ENCODE peak calls at places on chromosomes 4 and X, in nine cellular contexts. One of them, this sample, is unnamed.

GRCh38 chrX:118420462-118420861 is 74.6 kb downstream of the WDR44 start:
- DNase-seq in endothelial cell: no peak
- DNase-seq in fibroblast of mammary gland: peak
- DNase-seq in dorsolateral prefrontal cortex: no peak
- DNase-seq in GM20000: peak
- DNase-seq in CD4-positive, alpha-beta T cell: no peak
- DNase-seq in tibial nerve: no peak
- DNase-seq in AG09319: peak
- DNase-seq in type B pancreatic cell: no peak
- DNase-seq in this sample: no peak

GRCh38 chr4:186592450-186592849 is 37.1 kb upstream of the MTNR1A start:
- DNase-seq in endothelial cell: no peak
- DNase-seq in fibroblast of mammary gland: no peak
- DNase-seq in dorsolateral prefrontal cortex: no peak
- DNase-seq in GM20000: no peak
- DNase-seq in CD4-positive, alpha-beta T cell: no peak
- DNase-seq in tibial nerve: no peak
- DNase-seq in AG09319: no peak
- DNase-seq in type B pancreatic cell: no peak
- DNase-seq in this sample: no peak

GRCh38 chr4:114603455-114603854 is 4.8 kb downstream of the UGT8 start:
- DNase-seq in endothelial cell: no peak
- DNase-seq in fibroblast of mammary gland: no peak
- DNase-seq in dorsolateral prefrontal cortex: no peak
- DNase-seq in GM20000: peak
- DNase-seq in CD4-positive, alpha-beta T cell: no peak
- DNase-seq in tibial nerve: no peak
- DNase-seq in AG09319: no peak
- DNase-seq in type B pancreatic cell: no peak
- DNase-seq in this sample: no peak

GRCh38 chr4:15400911-15401671 is 26.7 kb upstream of the C1QTNF7 start:
- DNase-seq in endothelial cell: no peak
- DNase-seq in fibroblast of mammary gland: peak
- DNase-seq in dorsolateral prefrontal cortex: peak
- DNase-seq in GM20000: no peak
- DNase-seq in CD4-positive, alpha-beta T cell: peak
- DNase-seq in tibial nerve: peak
- DNase-seq in AG09319: peak
- DNase-seq in type B pancreatic cell: no peak
- DNase-seq in this sample: peak

GRCh38 chrX:14420876-14421275 is 108.5 kb upstream of the GLRA2 start:
- DNase-seq in endothelial cell: no peak
- DNase-seq in fibroblast of mammary gland: peak
- DNase-seq in dorsolateral prefrontal cortex: no peak
- DNase-seq in GM20000: no peak
- DNase-seq in CD4-positive, alpha-beta T cell: no peak
- DNase-seq in tibial nerve: no peak
- DNase-seq in AG09319: no peak
- DNase-seq in type B pancreatic cell: no peak
- DNase-seq in this sample: no peak

GRCh38 chrX:63919081-63919480 is 134.1 kb upstream of the ARHGEF9 start:
- DNase-seq in endothelial cell: no peak
- DNase-seq in fibroblast of mammary gland: no peak
- DNase-seq in dorsolateral prefrontal cortex: no peak
- DNase-seq in GM20000: no peak
- DNase-seq in CD4-positive, alpha-beta T cell: no peak
- DNase-seq in tibial nerve: no peak
- DNase-seq in AG09319: no peak
- DNase-seq in type B pancreatic cell: no peak
- DNase-seq in this sample: no peak

GRCh38 chrX:39843318-39843717 is 254.4 kb downstream of the BCOR start:
- DNase-seq in endothelial cell: no peak
- DNase-seq in fibroblast of mammary gland: no peak
- DNase-seq in dorsolateral prefrontal cortex: no peak
- DNase-seq in GM20000: no peak
- DNase-seq in CD4-positive, alpha-beta T cell: no peak
- DNase-seq in tibial nerve: no peak
- DNase-seq in AG09319: no peak
- DNase-seq in type B pancreatic cell: no peak
- DNase-seq in this sample: no peak

GRCh38 chr4:168124008-168124641 is 31.8 kb downstream of the ANXA10 start:
- DNase-seq in endothelial cell: no peak
- DNase-seq in fibroblast of mammary gland: peak
- DNase-seq in dorsolateral prefrontal cortex: no peak
- DNase-seq in GM20000: no peak
- DNase-seq in CD4-positive, alpha-beta T cell: no peak
- DNase-seq in tibial nerve: no peak
- DNase-seq in AG09319: no peak
- DNase-seq in type B pancreatic cell: no peak
- DNase-seq in this sample: no peak

GRCh38 chr4:98260047-98260578 is 1.1 kb upstream of the RAP1GDS1 start:
- DNase-seq in endothelial cell: no peak
- DNase-seq in fibroblast of mammary gland: peak
- DNase-seq in dorsolateral prefrontal cortex: peak
- DNase-seq in GM20000: no peak
- DNase-seq in CD4-positive, alpha-beta T cell: peak
- DNase-seq in tibial nerve: no peak
- DNase-seq in AG09319: no peak
- DNase-seq in type B pancreatic cell: no peak
- DNase-seq in this sample: peak

GRCh38 chr4:48526403-48526802 is 36.4 kb downstream of the ZAR1 start:
- DNase-seq in endothelial cell: no peak
- DNase-seq in fibroblast of mammary gland: no peak
- DNase-seq in dorsolateral prefrontal cortex: no peak
- DNase-seq in GM20000: no peak
- DNase-seq in CD4-positive, alpha-beta T cell: no peak
- DNase-seq in tibial nerve: no peak
- DNase-seq in AG09319: no peak
- DNase-seq in type B pancreatic cell: no peak
- DNase-seq in this sample: no peak

GRCh38 chr4:139736661-139737060 is 71.0 kb downstream of the MGST2 start:
- DNase-seq in endothelial cell: no peak
- DNase-seq in fibroblast of mammary gland: no peak
- DNase-seq in dorsolateral prefrontal cortex: no peak
- DNase-seq in GM20000: no peak
- DNase-seq in CD4-positive, alpha-beta T cell: no peak
- DNase-seq in tibial nerve: no peak
- DNase-seq in AG09319: no peak
- DNase-seq in type B pancreatic cell: no peak
- DNase-seq in this sample: no peak

GRCh38 chr4:186904104-186904503 is 180.4 kb upstream of the FAT1 start:
- DNase-seq in endothelial cell: no peak
- DNase-seq in fibroblast of mammary gland: peak
- DNase-seq in dorsolateral prefrontal cortex: no peak
- DNase-seq in GM20000: no peak
- DNase-seq in CD4-positive, alpha-beta T cell: no peak
- DNase-seq in tibial nerve: no peak
- DNase-seq in AG09319: peak
- DNase-seq in type B pancreatic cell: no peak
- DNase-seq in this sample: no peak

GRCh38 chr4:84938316-84938715 is 28.2 kb downstream of the WDFY3 start:
- DNase-seq in endothelial cell: no peak
- DNase-seq in fibroblast of mammary gland: peak
- DNase-seq in dorsolateral prefrontal cortex: no peak
- DNase-seq in GM20000: no peak
- DNase-seq in CD4-positive, alpha-beta T cell: no peak
- DNase-seq in tibial nerve: no peak
- DNase-seq in AG09319: peak
- DNase-seq in type B pancreatic cell: no peak
- DNase-seq in this sample: no peak

GRCh38 chr4:17309567-17310268 is 202.2 kb downstream of the QDPR start:
- DNase-seq in endothelial cell: no peak
- DNase-seq in fibroblast of mammary gland: peak
- DNase-seq in dorsolateral prefrontal cortex: no peak
- DNase-seq in GM20000: no peak
- DNase-seq in CD4-positive, alpha-beta T cell: no peak
- DNase-seq in tibial nerve: no peak
- DNase-seq in AG09319: no peak
- DNase-seq in type B pancreatic cell: no peak
- DNase-seq in this sample: no peak
- TF ChIP-seq CTCF in endothelial cell: no peak
- TF ChIP-seq CTCF in fibroblast of mammary gland: no peak
- TF ChIP-seq CTCF in dorsolateral prefrontal cortex: no peak
- TF ChIP-seq CTCF in GM20000: no peak
- TF ChIP-seq CTCF in CD4-positive, alpha-beta T cell: no peak
- TF ChIP-seq CTCF in tibial nerve: no peak
- TF ChIP-seq CTCF in AG09319: no peak
- TF ChIP-seq CTCF in type B pancreatic cell: no peak
- TF ChIP-seq CTCF in this sample: no peak

GRCh38 chr4:182931691-182932297 is 14.6 kb upstream of the DCTD start:
- DNase-seq in endothelial cell: no peak
- DNase-seq in fibroblast of mammary gland: no peak
- DNase-seq in dorsolateral prefrontal cortex: no peak
- DNase-seq in GM20000: no peak
- DNase-seq in CD4-positive, alpha-beta T cell: no peak
- DNase-seq in tibial nerve: no peak
- DNase-seq in AG09319: no peak
- DNase-seq in type B pancreatic cell: no peak
- DNase-seq in this sample: no peak
- TF ChIP-seq CTCF in endothelial cell: no peak
- TF ChIP-seq CTCF in fibroblast of mammary gland: no peak
- TF ChIP-seq CTCF in dorsolateral prefrontal cortex: no peak
- TF ChIP-seq CTCF in GM20000: no peak
- TF ChIP-seq CTCF in CD4-positive, alpha-beta T cell: no peak
- TF ChIP-seq CTCF in tibial nerve: no peak
- TF ChIP-seq CTCF in AG09319: no peak
- TF ChIP-seq CTCF in type B pancreatic cell: no peak
- TF ChIP-seq CTCF in this sample: no peak

DNA sequence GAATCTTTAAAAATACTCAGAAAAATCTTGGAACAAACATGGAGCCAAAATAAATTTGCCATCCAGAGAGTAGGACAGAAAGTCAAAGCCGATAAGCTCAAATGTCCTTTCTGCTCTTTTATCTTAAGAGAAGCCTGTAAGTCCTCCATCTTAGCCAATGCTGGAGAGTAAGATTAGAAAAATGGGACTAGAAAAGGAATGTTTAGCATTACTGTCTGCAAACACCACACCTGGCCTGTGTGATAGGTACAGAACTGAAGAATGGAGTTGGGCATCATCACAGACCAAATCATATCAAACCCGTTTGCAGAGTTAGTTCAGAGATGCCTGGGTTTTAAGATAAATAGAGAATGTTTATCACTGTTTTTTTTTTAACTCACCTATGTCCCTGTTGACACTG is 10.5 kb upstream of the SLC39A8 start:
- DNase-seq in endothelial cell: no peak
- DNase-seq in fibroblast of mammary gland: no peak
- DNase-seq in dorsolateral prefrontal cortex: no peak
- DNase-seq in GM20000: no peak
- DNase-seq in CD4-positive, alpha-beta T cell: no peak
- DNase-seq in tibial nerve: no peak
- DNase-seq in AG09319: no peak
- DNase-seq in type B pancreatic cell: no peak
- DNase-seq in this sample: no peak
- TF ChIP-seq CTCF in endothelial cell: no peak
- TF ChIP-seq CTCF in fibroblast of mammary gland: no peak
- TF ChIP-seq CTCF in dorsolateral prefrontal cortex: no peak
- TF ChIP-seq CTCF in GM20000: no peak
- TF ChIP-seq CTCF in CD4-positive, alpha-beta T cell: no peak
- TF ChIP-seq CTCF in tibial nerve: no peak
- TF ChIP-seq CTCF in AG09319: no peak
- TF ChIP-seq CTCF in type B pancreatic cell: no peak
- TF ChIP-seq CTCF in this sample: no peak

GRCh38 chrX:32780109-32780508 is 431.2 kb downstream of the DMD start:
- DNase-seq in endothelial cell: no peak
- DNase-seq in fibroblast of mammary gland: no peak
- DNase-seq in dorsolateral prefrontal cortex: no peak
- DNase-seq in GM20000: no peak
- DNase-seq in CD4-positive, alpha-beta T cell: no peak
- DNase-seq in tibial nerve: no peak
- DNase-seq in AG09319: no peak
- DNase-seq in type B pancreatic cell: no peak
- DNase-seq in this sample: no peak

GRCh38 chrX:32774966-32775365 is 436.4 kb downstream of the DMD start:
- DNase-seq in endothelial cell: no peak
- DNase-seq in fibroblast of mammary gland: no peak
- DNase-seq in dorsolateral prefrontal cortex: no peak
- DNase-seq in GM20000: no peak
- DNase-seq in CD4-positive, alpha-beta T cell: no peak
- DNase-seq in tibial nerve: no peak
- DNase-seq in AG09319: no peak
- DNase-seq in type B pancreatic cell: no peak
- DNase-seq in this sample: no peak

GRCh38 chrX:32778965-32779364 is 432.4 kb downstream of the DMD start:
- DNase-seq in endothelial cell: no peak
- DNase-seq in fibroblast of mammary gland: no peak
- DNase-seq in dorsolateral prefrontal cortex: no peak
- DNase-seq in GM20000: no peak
- DNase-seq in CD4-positive, alpha-beta T cell: no peak
- DNase-seq in tibial nerve: no peak
- DNase-seq in AG09319: no peak
- DNase-seq in type B pancreatic cell: no peak
- DNase-seq in this sample: no peak
- TF ChIP-seq CTCF in endothelial cell: no peak
- TF ChIP-seq CTCF in fibroblast of mammary gland: no peak
- TF ChIP-seq CTCF in dorsolateral prefrontal cortex: peak
- TF ChIP-seq CTCF in GM20000: no peak
- TF ChIP-seq CTCF in CD4-positive, alpha-beta T cell: no peak
- TF ChIP-seq CTCF in tibial nerve: no peak
- TF ChIP-seq CTCF in AG09319: no peak
- TF ChIP-seq CTCF in type B pancreatic cell: no peak
- TF ChIP-seq CTCF in this sample: no peak

DNA sequence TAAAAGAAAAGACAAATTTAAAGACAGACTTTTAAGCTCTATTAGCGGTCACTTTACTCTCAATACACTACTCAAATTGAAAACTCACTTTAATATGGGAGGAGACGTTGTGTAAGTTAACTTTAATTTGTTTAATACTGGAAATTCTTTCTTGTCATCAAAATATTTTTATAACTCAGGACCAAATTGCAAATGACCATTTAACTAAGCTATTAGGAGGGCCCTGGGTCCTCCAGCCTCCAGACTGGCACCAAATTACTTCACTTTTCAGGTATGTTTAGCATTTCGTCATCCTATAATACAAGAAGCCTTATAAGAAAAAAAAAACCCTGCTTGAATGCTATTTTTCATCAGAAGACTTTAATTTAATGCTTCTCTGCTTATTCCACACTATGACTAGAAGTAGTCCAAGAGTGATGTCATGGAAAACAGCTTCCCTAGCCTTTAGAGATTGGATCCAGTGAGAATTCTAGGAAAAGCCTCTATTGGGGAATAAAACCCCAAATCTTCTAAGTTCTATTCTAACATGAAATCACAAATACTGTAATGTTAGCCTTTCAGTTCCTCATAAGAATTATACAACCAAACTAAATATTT is 6.6 kb downstream of the KLHL15 start:
- DNase-seq in endothelial cell: no peak
- DNase-seq in fibroblast of mammary gland: peak
- DNase-seq in dorsolateral prefrontal cortex: no peak
- DNase-seq in GM20000: no peak
- DNase-seq in CD4-positive, alpha-beta T cell: no peak
- DNase-seq in tibial nerve: no peak
- DNase-seq in AG09319: no peak
- DNase-seq in type B pancreatic cell: no peak
- DNase-seq in this sample: no peak
- TF ChIP-seq CTCF in endothelial cell: no peak
- TF ChIP-seq CTCF in fibroblast of mammary gland: no peak
- TF ChIP-seq CTCF in dorsolateral prefrontal cortex: no peak
- TF ChIP-seq CTCF in GM20000: no peak
- TF ChIP-seq CTCF in CD4-positive, alpha-beta T cell: no peak
- TF ChIP-seq CTCF in tibial nerve: no peak
- TF ChIP-seq CTCF in AG09319: no peak
- TF ChIP-seq CTCF in type B pancreatic cell: no peak
- TF ChIP-seq CTCF in this sample: no peak

This sample was measured in activated CD8-positive, alpha-beta T cell treated with anti-CD3 and anti-CD28 coated beads for 36 hours.